ENCODE peak calls at places on chromosomes 1 and 21, in five cellular contexts. H is fibroblast of villous mesenchyme, P is GM23338, G is WTC11, C is psoas muscle. N is an unnamed sample.

GRCh38 chr1:23539698-23540266 is 8.7 kb upstream of the E2F2 start:
- DNase-seq in H (peak; percentile 95), P (peak; percentile 98), G (peak; percentile 97), C (peak; percentile 83), N (peak; percentile 91)

GRCh38 chr1:46437723-46438122 is 43.6 kb downstream of the FAAH start:
- DNase-seq in H (no peak), P (peak; percentile 21), G (no peak), C (no peak), N (no peak)

GRCh38 chr1:84135341-84135740 is 8.7 kb upstream of the PRKACB start:
- DNase-seq in H (no peak), P (no peak), G (no peak), C (no peak), N (no peak)

GRCh38 chr1:23027352-23027907 is 8.2 kb downstream of the KDM1A start:
- DNase-seq in H (no peak), P (no peak), G (no peak), C (no peak), N (no peak)

GRCh38 chr1:33346921-33347649 is 26.2 kb upstream of the A3GALT2 start:
- DNase-seq in H (peak; percentile 97), P (no peak), G (no peak), C (peak; percentile 71), N (peak; percentile 96)

GRCh38 chr1:96973605-96974004 is 252.0 kb downstream of the PTBP2 start:
- DNase-seq in H (no peak), P (no peak), G (no peak), C (no peak), N (peak; percentile 44)

GRCh38 chr1:12548279-12549105 is 69.5 kb downstream of the DHRS3 start:
- DNase-seq in H (no peak), P (no peak), G (peak; percentile 4), C (no peak), N (no peak)

GRCh38 chr1:228048120-228048519 is 34.4 kb upstream of the ARF1 start:
- DNase-seq in H (no peak), P (no peak), G (no peak), C (no peak), N (no peak)

GRCh38 chr1:241972703-241973375 is 15.3 kb downstream of the BECN2 start:
- DNase-seq in H (peak; percentile 16), P (peak; percentile 70), G (peak; percentile 56), C (no peak), N (peak; percentile 3)

GRCh38 chr1:51924455-51924854 is 45.9 kb upstream of the NRDC start:
- DNase-seq in H (no peak), P (no peak), G (no peak), C (no peak), N (peak; percentile 64)

GRCh38 chr1:171220551-171221175 is 27.6 kb upstream of the FMO1 start:
- DNase-seq in H (peak; percentile 33), P (peak; percentile 89), G (peak; percentile 69), C (no peak), N (peak; percentile 76)

GRCh38 chr1:5907386-5907785 is 84.8 kb downstream of the NPHP4 start:
- DNase-seq in H (no peak), P (no peak), G (no peak), C (no peak), N (no peak)

GRCh38 chr1:30707412-30708360 is 15.7 kb downstream of the MATN1 start:
- DNase-seq in H (peak; percentile 64), P (peak; percentile 88), G (peak; percentile 88), C (peak; percentile 74), N (peak; percentile 71)

GRCh38 chr1:168504064-168504837 is 39.5 kb downstream of the XCL2 start:
- DNase-seq in H (peak; percentile 80), P (no peak), G (no peak), C (peak; percentile 55), N (peak; percentile 90)

GRCh38 chr21:38661296-38662223 is 144.2 kb upstream of the ETS2 start:
- DNase-seq in H (peak; percentile 81), P (peak; percentile 66), G (peak; percentile 46), C (peak; percentile 18), N (peak; percentile 28)

GRCh38 chr1:153277852-153278251 is 18.4 kb downstream of the LORICRIN start:
- DNase-seq in H (no peak), P (peak; percentile 87), G (peak; percentile 78), C (no peak), N (no peak)

GRCh38 chr1:50080904-50081586 is 27.7 kb upstream of the ELAVL4 start:
- DNase-seq in H (no peak), P (peak; percentile 59), G (peak; percentile 27), C (no peak), N (peak; percentile 1)

GRCh38 chr1:204513117-204513716 is 3.0 kb upstream of the MDM4 start:
- DNase-seq in H (no peak), P (no peak), G (no peak), C (no peak), N (no peak)

GRCh38 chr1:205248793-205249601 is 21.3 kb downstream of the TMCC2 start:
- DNase-seq in H (peak; percentile 90), P (no peak), G (no peak), C (no peak), N (peak; percentile 43)

DNA sequence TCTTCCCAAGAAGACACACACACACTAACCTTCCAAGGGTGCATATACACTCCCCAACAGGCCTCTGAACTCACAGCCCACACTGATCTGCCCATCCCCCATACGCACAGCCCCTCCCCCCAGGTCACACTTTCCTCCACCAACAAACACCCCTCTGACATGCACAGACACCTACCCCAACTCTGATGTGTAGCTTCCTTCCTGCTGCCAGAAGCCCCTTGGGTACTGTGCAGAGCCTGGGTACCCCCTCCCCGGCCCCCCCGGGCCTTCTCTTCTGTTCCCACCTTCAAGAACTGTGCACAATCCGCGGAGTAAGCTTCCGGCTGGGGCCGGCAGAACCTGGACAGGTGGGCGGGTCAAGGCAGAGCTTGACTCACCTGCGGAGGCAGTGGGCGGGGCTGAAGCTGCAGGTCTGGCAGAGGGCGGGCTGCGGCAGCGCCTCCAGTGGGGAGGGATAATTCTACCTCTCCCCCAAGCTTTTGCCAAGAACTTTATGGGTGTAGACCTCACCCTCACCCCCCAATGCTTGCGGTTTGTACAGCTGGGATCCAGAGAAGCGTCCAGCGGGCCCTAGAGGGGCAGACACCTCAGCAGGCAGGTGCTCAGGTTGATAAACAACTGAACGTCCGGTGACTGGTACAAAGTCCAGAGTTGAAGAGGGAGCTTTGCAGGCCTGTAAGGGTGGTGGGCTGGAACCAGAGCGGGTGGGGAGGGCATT is at the start of gene C1orf210:
- DNase-seq in H (no peak), P (peak; percentile 98), G (peak; percentile 98), C (no peak), N (no peak)
- TF ChIP-seq CTCF in H (no peak), P (peak; percentile 56), G (peak; percentile 39), C (no peak), N (no peak)

GRCh38 chr1:34928865-34929496 is 469 bp downstream of the DLGAP3 start:
- DNase-seq in H (no peak), P (peak; percentile 44), G (no peak), C (no peak), N (no peak)
- TF ChIP-seq CTCF in H (no peak), P (no peak), G (no peak), C (no peak), N (no peak)

DNA sequence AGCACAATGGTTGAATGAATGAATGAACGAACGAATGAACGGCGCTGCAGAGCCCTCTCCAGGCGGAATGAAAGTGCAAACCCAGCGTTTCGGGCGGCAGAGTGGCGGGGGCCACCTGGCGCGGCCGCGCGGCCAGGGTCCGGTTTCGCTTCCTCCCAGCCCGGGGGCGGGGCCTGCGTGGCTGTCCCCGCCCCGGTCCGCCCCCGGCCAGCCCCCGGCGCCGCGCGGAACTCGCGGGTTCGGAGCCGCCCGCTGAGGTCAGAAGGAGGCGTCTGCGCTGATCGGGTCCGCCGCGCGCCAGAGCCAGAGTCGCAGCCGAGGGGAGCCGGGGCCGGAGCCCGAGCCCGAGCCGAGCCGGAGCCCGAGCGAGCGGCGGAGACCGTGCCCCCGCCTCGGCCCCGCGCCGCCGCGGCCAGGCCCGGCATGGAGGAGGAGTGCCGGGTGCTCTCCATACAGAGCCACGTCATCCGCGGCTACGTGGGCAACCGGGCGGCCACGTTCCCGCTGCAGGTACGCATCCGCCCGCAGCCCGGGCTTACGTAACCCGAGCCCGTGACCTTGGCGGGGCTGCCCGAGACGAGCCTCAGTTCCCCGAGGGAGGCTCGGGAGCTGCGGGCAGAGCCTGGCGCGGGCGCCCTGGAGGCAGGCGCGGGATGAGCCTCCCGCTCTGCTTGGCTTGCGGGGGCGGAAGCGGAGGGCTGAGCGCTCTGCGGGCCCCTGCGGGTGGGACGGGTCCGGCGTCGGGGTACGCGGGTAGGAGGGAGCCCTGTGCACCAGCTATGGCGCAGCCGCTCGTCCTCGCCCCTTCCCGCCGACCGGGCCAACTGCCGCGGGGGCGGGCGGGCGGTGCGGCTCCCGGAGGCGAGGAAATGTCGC is at the start of gene PDXK:
- DNase-seq in H (peak; percentile 88), P (peak; percentile 88), G (peak; percentile 82), C (peak; percentile 87), N (peak; percentile 87)
- TF ChIP-seq CTCF in H (no peak), P (peak; percentile 33), G (no peak), C (no peak), N (no peak)

GRCh38 chr1:189220750-189221149 is 1256.9 kb downstream of the BRINP3 start:
- DNase-seq in H (no peak), P (peak; percentile 6), G (no peak), C (no peak), N (peak; percentile 0)
- TF ChIP-seq CTCF in H (no peak), P (no peak), G (no peak), C (no peak), N (no peak)

DNA sequence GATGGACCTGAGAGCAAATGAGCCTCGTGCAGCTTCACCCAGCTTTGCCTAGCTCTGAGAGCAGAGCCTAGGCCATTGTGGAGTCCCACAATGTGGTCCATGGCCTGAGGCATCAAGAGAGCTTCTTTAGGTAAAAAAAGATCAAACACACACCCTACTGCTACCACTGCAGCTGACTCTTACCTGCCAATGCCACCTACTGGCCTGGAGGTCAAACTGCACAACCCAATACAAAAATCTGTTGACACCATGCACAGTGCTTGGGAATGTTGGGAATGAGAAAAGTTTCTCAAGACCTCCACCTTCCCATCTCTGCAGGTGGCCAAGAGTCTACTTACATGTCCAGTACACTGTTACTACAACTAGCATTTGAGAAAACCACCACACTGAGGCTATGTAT is 60.6 kb downstream of the UCHL5 start:
- DNase-seq in H (no peak), P (peak; percentile 48), G (no peak), C (no peak), N (no peak)
- TF ChIP-seq CTCF in H (peak; percentile 22), P (peak; percentile 78), G (peak; percentile 23), C (no peak), N (peak; percentile 32)

DNA sequence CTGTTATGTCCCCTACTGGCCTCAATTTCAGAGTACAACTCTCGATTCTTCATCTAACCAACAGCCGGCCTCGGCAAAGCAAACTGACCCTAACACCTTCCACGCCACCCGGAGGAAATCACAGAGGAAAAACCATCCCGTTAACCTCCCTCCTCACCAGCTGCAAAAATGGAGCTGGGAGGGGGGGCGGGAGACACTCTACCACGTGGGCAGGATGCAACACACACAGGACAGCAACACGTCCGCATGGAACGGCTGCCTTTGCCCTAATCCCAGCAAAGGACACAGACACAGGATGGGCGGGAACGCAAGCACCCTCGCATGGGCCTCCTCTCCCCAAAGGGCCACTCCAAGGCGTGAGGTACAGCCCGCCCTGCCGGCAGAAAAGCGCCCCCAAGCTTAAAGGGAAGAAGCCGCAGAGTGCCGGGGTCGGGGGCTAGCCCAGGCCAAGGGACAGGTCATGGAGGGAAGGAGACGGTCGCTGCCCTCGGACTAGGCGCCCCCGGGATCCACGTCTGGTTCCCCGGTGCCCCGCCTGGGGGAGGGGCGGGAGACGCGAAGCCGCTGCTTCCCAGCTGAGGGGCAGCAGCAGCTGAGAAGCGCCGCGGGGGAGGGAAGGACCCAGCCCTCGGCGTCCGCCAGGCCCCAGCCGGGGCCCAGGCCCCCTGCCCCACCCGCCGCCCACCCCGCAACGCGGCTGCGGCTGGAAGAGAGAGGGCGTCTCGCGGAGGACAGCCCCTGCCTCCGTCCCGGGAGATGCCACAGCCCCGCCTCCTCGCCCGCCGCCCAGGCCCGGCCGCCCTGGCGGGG is 590 bp downstream of the FOXJ3 start:
- DNase-seq in H (peak; percentile 64), P (peak; percentile 65), G (peak; percentile 60), C (peak; percentile 55), N (peak; percentile 61)
- TF ChIP-seq CTCF in H (peak; percentile 7), P (peak; percentile 14), G (no peak), C (no peak), N (peak; percentile 3)

GRCh38 chr1:18116777-18117176 is 9.2 kb downstream of the IGSF21 start:
- DNase-seq in H (no peak), P (no peak), G (no peak), C (no peak), N (no peak)
- TF ChIP-seq CTCF in H (no peak), P (no peak), G (no peak), C (no peak), N (no peak)

N was measured in cardiac fibroblast.